ENCODE peak calls at places on chromosomes 6 and 20, in four cellular contexts. E is WTC11, C is K562, S is HepG2. V is an unnamed sample.

GRCh38 chr6:110322151-110323003 is 35.8 kb downstream of the METTL24 start:
- DNase-seq in E (no peak), C (no peak), S (no peak), V (no peak)

GRCh38 chr6:136326038-136326561 is 36.5 kb upstream of the BCLAF1 start:
- DNase-seq in E (no peak), C (no peak), S (peak), V (peak)

GRCh38 chr20:39823239-39823638 is 861.1 kb downstream of the DHX35 start:
- DNase-seq in E (no peak), C (no peak), S (no peak), V (no peak)

GRCh38 chr6:163872335-163872734 is 457.8 kb downstream of the QKI start:
- DNase-seq in E (no peak), C (no peak), S (no peak), V (no peak)

GRCh38 chr20:13173201-13173600 is 47.9 kb upstream of the ISM1 start:
- DNase-seq in E (no peak), C (no peak), S (no peak), V (no peak)

GRCh38 chr6:138499303-138499991 is at the start of gene NHSL1:
- DNase-seq in E (no peak), C (no peak), S (peak), V (peak)

GRCh38 chr20:23507346-23507745 is 16.4 kb downstream of the CST8 start:
- DNase-seq in E (peak), C (no peak), S (peak), V (no peak)

GRCh38 chr6:83057705-83058321 is 7.8 kb downstream of the UBE3D start:
- DNase-seq in E (peak), C (peak), S (peak), V (peak)

GRCh38 chr6:156427345-156427744 is 349.8 kb upstream of the ARID1B start:
- DNase-seq in E (no peak), C (no peak), S (no peak), V (no peak)

GRCh38 chr6:132964101-132964867 is 149.9 kb downstream of the RPS12 start:
- DNase-seq in E (no peak), C (peak), S (peak), V (no peak)
- TF ChIP-seq ELF4 in E (no peak), C (no peak), S (no peak), V (no peak)

GRCh38 chr6:36444470-36444869 is 1.7 kb downstream of the KCTD20 start:
- DNase-seq in E (no peak), C (no peak), S (no peak), V (no peak)
- TF ChIP-seq ELF4 in E (no peak), C (no peak), S (no peak), V (no peak)

GRCh38 chr6:32096087-32096393 is 13.1 kb downstream of the TNXB start:
- DNase-seq in E (no peak), C (no peak), S (no peak), V (no peak)

GRCh38 chr6:32089082-32089828 is 19.9 kb downstream of the TNXB start:
- DNase-seq in E (no peak), C (no peak), S (peak), V (no peak)

GRCh38 chr6:32096394-32097258 is 12.5 kb downstream of the TNXB start:
- DNase-seq in E (no peak), C (no peak), S (no peak), V (no peak)

GRCh38 chr6:32095338-32096086 is 13.6 kb downstream of the TNXB start:
- DNase-seq in E (no peak), C (no peak), S (no peak), V (no peak)

DNA sequence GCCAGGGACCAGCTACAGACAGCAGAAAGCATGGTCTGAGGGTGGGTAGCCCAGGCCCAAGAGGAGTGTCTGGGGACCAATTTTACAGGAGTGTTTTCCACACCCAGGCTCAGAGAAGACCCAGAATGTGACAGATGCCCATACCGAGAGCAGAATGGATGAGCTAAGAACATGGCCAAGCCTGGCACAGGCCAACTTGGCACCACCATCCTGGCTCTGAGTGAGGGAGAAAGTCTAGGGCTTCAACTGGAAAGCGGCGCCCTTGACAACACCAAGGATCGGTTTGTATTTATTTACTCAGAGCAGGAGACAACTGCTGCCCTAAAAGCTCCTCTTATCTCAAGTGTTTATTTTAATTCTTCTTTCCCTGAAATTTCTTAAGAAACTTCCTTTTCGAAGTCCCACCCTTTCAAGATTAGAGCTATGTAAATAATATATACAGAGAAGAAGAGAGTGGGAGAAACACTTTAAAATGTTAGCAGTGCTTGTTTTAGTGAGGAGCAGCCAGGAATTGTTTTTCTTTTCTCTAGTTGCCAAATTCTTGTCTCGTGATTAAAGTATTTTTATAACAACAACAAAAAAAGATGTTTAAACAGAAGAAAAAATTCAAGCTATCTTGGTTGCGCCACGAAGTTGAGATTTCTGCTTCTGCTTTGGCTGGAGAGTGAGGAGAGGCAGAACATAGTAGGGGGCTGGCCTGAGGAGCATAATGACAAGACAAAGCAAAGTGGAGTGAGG is 16.2 kb downstream of the TNXB start:
- DNase-seq in E (no peak), C (no peak), S (no peak), V (no peak)
- TF ChIP-seq ELF4 in E (no peak), C (no peak), S (no peak), V (no peak)

GRCh38 chr20:50066161-50066834 is 46.7 kb downstream of the UBE2V1 start:
- DNase-seq in E (no peak), C (no peak), S (no peak), V (no peak)
- TF ChIP-seq ELF4 in E (no peak), C (no peak), S (no peak), V (no peak)

DNA sequence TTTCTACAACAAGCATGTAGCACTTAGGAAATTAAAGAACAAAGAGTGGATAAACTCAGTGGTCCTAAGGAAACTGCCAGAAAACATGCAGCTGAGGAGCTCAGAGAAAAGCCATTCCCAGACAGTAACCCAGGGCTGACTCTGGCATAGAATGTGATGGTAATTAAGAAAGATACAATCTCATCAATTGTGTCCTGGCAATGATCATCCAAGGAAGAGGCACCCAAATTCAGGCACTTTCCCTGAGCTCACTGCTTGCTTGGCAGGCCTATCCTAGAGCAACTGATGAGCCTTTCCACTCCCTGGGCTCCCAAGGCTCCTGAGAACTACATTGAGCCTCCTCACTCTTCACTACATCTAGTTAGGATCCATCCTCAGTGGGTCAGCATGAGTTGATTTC is 16.2 kb downstream of the EIF2S2 start:
- DNase-seq in E (no peak), C (no peak), S (no peak), V (no peak)
- TF ChIP-seq ELF4 in E (no peak), C (no peak), S (no peak), V (no peak)

GRCh38 chr6:43077981-43078411 is 1.9 kb downstream of the PTK7 start:
- DNase-seq in E (no peak), C (no peak), S (no peak), V (no peak)
- TF ChIP-seq ELF4 in E (no peak), C (no peak), S (no peak), V (no peak)

GRCh38 chr20:217266-217665 is 9.8 kb upstream of the DEFB129 start:
- DNase-seq in E (no peak), C (no peak), S (no peak), V (no peak)

GRCh38 chr20:214383-214782 is 12.7 kb upstream of the DEFB129 start:
- DNase-seq in E (no peak), C (no peak), S (no peak), V (no peak)

GRCh38 chr20:210809-211502 is 16.1 kb upstream of the DEFB129 start:
- DNase-seq in E (no peak), C (no peak), S (no peak), V (no peak)

GRCh38 chr20:219290-220115 is 7.6 kb upstream of the DEFB129 start:
- DNase-seq in E (no peak), C (no peak), S (peak), V (peak)

GRCh38 chr20:215796-216195 is 11.3 kb upstream of the DEFB129 start:
- DNase-seq in E (no peak), C (no peak), S (no peak), V (no peak)
- TF ChIP-seq ELF4 in E (no peak), C (no peak), S (no peak), V (no peak)

GRCh38 chr20:47122560-47122959 is 227.9 kb downstream of the EYA2 start:
- DNase-seq in E (no peak), C (no peak), S (no peak), V (no peak)

GRCh38 chr20:47126709-47127108 is 229.8 kb downstream of the ZMYND8 start:
- DNase-seq in E (no peak), C (no peak), S (no peak), V (no peak)

GRCh38 chr20:47126374-47126705 is 230.2 kb downstream of the ZMYND8 start:
- DNase-seq in E (no peak), C (no peak), S (no peak), V (no peak)

GRCh38 chr20:47125553-47126373 is 230.7 kb downstream of the ZMYND8 start:
- DNase-seq in E (no peak), C (no peak), S (no peak), V (no peak)

GRCh38 chr20:47124235-47124717 is 229.6 kb downstream of the EYA2 start:
- DNase-seq in E (no peak), C (no peak), S (no peak), V (no peak)
- TF ChIP-seq ELF4 in E (no peak), C (no peak), S (no peak), V (no peak)

V was measured in HEK293T.